ENCODE peak calls at places on chromosomes 3 and 15, in eight cellular contexts. One of them, this sample, is unnamed.
A peak's percentile ranks its signal among the peaks of the same experiment; 100 is the strongest.

GRCh38 chr3:192831111-192831644 is 86.5 kb downstream of the MB21D2 start:
- DNase-seq in renal cortical epithelial cell: no peak
- DNase-seq in Daoy: peak; percentile 86
- DNase-seq in glutamatergic neuron: no peak
- DNase-seq in activated CD8-positive, alpha-beta memory T cell treated with anti-CD3 and anti-CD28 coated beads for 48 hours: no peak
- DNase-seq in NCI-H446 treated with DMSO at 0.1 percent for 48 hours: no peak
- DNase-seq in NCI-H2081: no peak
- DNase-seq in NCI-H1092: no peak
- DNase-seq in this sample: peak; percentile 91

GRCh38 chr3:145089337-145089736 is 1071.6 kb downstream of the PLOD2 start:
- DNase-seq in renal cortical epithelial cell: no peak
- DNase-seq in Daoy: no peak
- DNase-seq in glutamatergic neuron: no peak
- DNase-seq in activated CD8-positive, alpha-beta memory T cell treated with anti-CD3 and anti-CD28 coated beads for 48 hours: no peak
- DNase-seq in NCI-H446 treated with DMSO at 0.1 percent for 48 hours: no peak
- DNase-seq in NCI-H2081: no peak
- DNase-seq in NCI-H1092: no peak
- DNase-seq in this sample: no peak

GRCh38 chr3:9649791-9650521 is 651 bp downstream of the MTMR14 start:
- DNase-seq in renal cortical epithelial cell: no peak
- DNase-seq in Daoy: no peak
- DNase-seq in glutamatergic neuron: no peak
- DNase-seq in activated CD8-positive, alpha-beta memory T cell treated with anti-CD3 and anti-CD28 coated beads for 48 hours: no peak
- DNase-seq in NCI-H446 treated with DMSO at 0.1 percent for 48 hours: no peak
- DNase-seq in NCI-H2081: no peak
- DNase-seq in NCI-H1092: no peak
- DNase-seq in this sample: no peak

GRCh38 chr15:40244961-40245523 is 6.2 kb downstream of the PAK6 start:
- DNase-seq in renal cortical epithelial cell: no peak
- DNase-seq in Daoy: no peak
- DNase-seq in glutamatergic neuron: no peak
- DNase-seq in activated CD8-positive, alpha-beta memory T cell treated with anti-CD3 and anti-CD28 coated beads for 48 hours: no peak
- DNase-seq in NCI-H446 treated with DMSO at 0.1 percent for 48 hours: no peak
- DNase-seq in NCI-H2081: no peak
- DNase-seq in NCI-H1092: no peak
- DNase-seq in this sample: no peak

GRCh38 chr3:104291878-104292277 is 1074.8 kb upstream of the ALCAM start:
- DNase-seq in renal cortical epithelial cell: no peak
- DNase-seq in Daoy: no peak
- DNase-seq in glutamatergic neuron: no peak
- DNase-seq in activated CD8-positive, alpha-beta memory T cell treated with anti-CD3 and anti-CD28 coated beads for 48 hours: no peak
- DNase-seq in NCI-H446 treated with DMSO at 0.1 percent for 48 hours: no peak
- DNase-seq in NCI-H2081: no peak
- DNase-seq in NCI-H1092: no peak
- DNase-seq in this sample: no peak

GRCh38 chr3:98557324-98558010 is 25.7 kb downstream of the GPR15 start:
- DNase-seq in renal cortical epithelial cell: no peak
- DNase-seq in Daoy: peak; percentile 80
- DNase-seq in glutamatergic neuron: no peak
- DNase-seq in activated CD8-positive, alpha-beta memory T cell treated with anti-CD3 and anti-CD28 coated beads for 48 hours: no peak
- DNase-seq in NCI-H446 treated with DMSO at 0.1 percent for 48 hours: no peak
- DNase-seq in NCI-H2081: no peak
- DNase-seq in NCI-H1092: no peak
- DNase-seq in this sample: peak; percentile 17

GRCh38 chr3:151925876-151926275 is 52.4 kb downstream of the SUCNR1 start:
- DNase-seq in renal cortical epithelial cell: peak; percentile 90
- DNase-seq in Daoy: peak; percentile 82
- DNase-seq in glutamatergic neuron: no peak
- DNase-seq in activated CD8-positive, alpha-beta memory T cell treated with anti-CD3 and anti-CD28 coated beads for 48 hours: no peak
- DNase-seq in NCI-H446 treated with DMSO at 0.1 percent for 48 hours: no peak
- DNase-seq in NCI-H2081: no peak
- DNase-seq in NCI-H1092: no peak
- DNase-seq in this sample: peak; percentile 35

GRCh38 chr15:68213991-68214837 is 9.1 kb upstream of the CALML4 start:
- DNase-seq in renal cortical epithelial cell: no peak
- DNase-seq in Daoy: no peak
- DNase-seq in glutamatergic neuron: no peak
- DNase-seq in activated CD8-positive, alpha-beta memory T cell treated with anti-CD3 and anti-CD28 coated beads for 48 hours: no peak
- DNase-seq in NCI-H446 treated with DMSO at 0.1 percent for 48 hours: no peak
- DNase-seq in NCI-H2081: no peak
- DNase-seq in NCI-H1092: no peak
- DNase-seq in this sample: no peak

GRCh38 chr3:192825657-192826200 is 91.9 kb downstream of the MB21D2 start:
- DNase-seq in renal cortical epithelial cell: peak; percentile 98
- DNase-seq in Daoy: peak; percentile 52
- DNase-seq in glutamatergic neuron: no peak
- DNase-seq in activated CD8-positive, alpha-beta memory T cell treated with anti-CD3 and anti-CD28 coated beads for 48 hours: no peak
- DNase-seq in NCI-H446 treated with DMSO at 0.1 percent for 48 hours: no peak
- DNase-seq in NCI-H2081: peak; percentile 99
- DNase-seq in NCI-H1092: peak; percentile 70
- DNase-seq in this sample: no peak

GRCh38 chr15:78536134-78536533 is 4.1 kb upstream of the PSMA4 start:
- DNase-seq in renal cortical epithelial cell: no peak
- DNase-seq in Daoy: no peak
- DNase-seq in glutamatergic neuron: no peak
- DNase-seq in activated CD8-positive, alpha-beta memory T cell treated with anti-CD3 and anti-CD28 coated beads for 48 hours: no peak
- DNase-seq in NCI-H446 treated with DMSO at 0.1 percent for 48 hours: no peak
- DNase-seq in NCI-H2081: no peak
- DNase-seq in NCI-H1092: no peak
- DNase-seq in this sample: no peak

GRCh38 chr15:101088788-101089578 is 162.9 kb downstream of the CHSY1 start:
- DNase-seq in renal cortical epithelial cell: no peak
- DNase-seq in Daoy: peak; percentile 72
- DNase-seq in glutamatergic neuron: peak; percentile 84
- DNase-seq in activated CD8-positive, alpha-beta memory T cell treated with anti-CD3 and anti-CD28 coated beads for 48 hours: peak; percentile 76
- DNase-seq in NCI-H446 treated with DMSO at 0.1 percent for 48 hours: peak; percentile 10
- DNase-seq in NCI-H2081: peak; percentile 39
- DNase-seq in NCI-H1092: peak; percentile 18
- DNase-seq in this sample: peak; percentile 26

GRCh38 chr3:149180057-149180573 is 41.5 kb downstream of the CP start:
- DNase-seq in renal cortical epithelial cell: peak; percentile 100
- DNase-seq in Daoy: peak; percentile 97
- DNase-seq in glutamatergic neuron: no peak
- DNase-seq in activated CD8-positive, alpha-beta memory T cell treated with anti-CD3 and anti-CD28 coated beads for 48 hours: no peak
- DNase-seq in NCI-H446 treated with DMSO at 0.1 percent for 48 hours: peak; percentile 70
- DNase-seq in NCI-H2081: no peak
- DNase-seq in NCI-H1092: no peak
- DNase-seq in this sample: peak; percentile 99

GRCh38 chr3:188157971-188158370 is 4.0 kb downstream of the LPP start:
- DNase-seq in renal cortical epithelial cell: no peak
- DNase-seq in Daoy: no peak
- DNase-seq in glutamatergic neuron: no peak
- DNase-seq in activated CD8-positive, alpha-beta memory T cell treated with anti-CD3 and anti-CD28 coated beads for 48 hours: no peak
- DNase-seq in NCI-H446 treated with DMSO at 0.1 percent for 48 hours: no peak
- DNase-seq in NCI-H2081: no peak
- DNase-seq in NCI-H1092: no peak
- DNase-seq in this sample: no peak

GRCh38 chr3:142916611-142917010 is 27.7 kb upstream of the PCOLCE2 start:
- DNase-seq in renal cortical epithelial cell: no peak
- DNase-seq in Daoy: no peak
- DNase-seq in glutamatergic neuron: no peak
- DNase-seq in activated CD8-positive, alpha-beta memory T cell treated with anti-CD3 and anti-CD28 coated beads for 48 hours: no peak
- DNase-seq in NCI-H446 treated with DMSO at 0.1 percent for 48 hours: no peak
- DNase-seq in NCI-H2081: no peak
- DNase-seq in NCI-H1092: no peak
- DNase-seq in this sample: no peak